ENCODE peak calls at places on chromosomes 11 and 22, in ten cellular contexts. M, Q, J, R, Z, I, T, P, C and V are unnamed samples.

GRCh38 chr11:107011977-107012376 is 6.3 kb downstream of the GUCY1A2 start:
- DNase-seq in P (no peak), I (no peak), C (no peak), Q (no peak), T (no peak), Z (no peak), M (no peak), J (no peak), R (no peak), V (no peak)

GRCh38 chr11:42239102-42239501 is 779.6 kb upstream of the LRRC4C start:
- DNase-seq in T (no peak), C (no peak), P (no peak), I (no peak), Q (no peak), Z (peak), R (no peak), J (no peak), M (no peak), V (no peak)

GRCh38 chr11:65224939-65225283 is 36.9 kb upstream of the POLA2 start:
- DNase-seq in Z (peak), J (no peak), R (no peak), C (no peak), Q (peak), T (no peak), P (peak), I (peak), M (no peak), V (peak)

GRCh38 chr22:17172172-17172833 is 13.2 kb upstream of the HDHD5 start:
- DNase-seq in J (no peak), I (no peak), T (no peak), C (no peak), Z (no peak), M (no peak), R (no peak), P (no peak), Q (peak), V (peak)

GRCh38 chr11:27392715-27393114 is 29.7 kb upstream of the CCDC34 start:
- DNase-seq in J (no peak), R (no peak), Z (peak), T (no peak), C (no peak), P (no peak), M (no peak), Q (no peak), I (peak), V (no peak)

GRCh38 chr11:46603704-46604308 is 10.0 kb upstream of the AMBRA1 start:
- DNase-seq in Z (no peak), R (no peak), Q (no peak), J (no peak), I (no peak), C (no peak), P (no peak), M (no peak), T (no peak), V (no peak)

GRCh38 chr11:124832571-124832970 is 32.4 kb upstream of the MSANTD2 start:
- DNase-seq in T (no peak), Z (no peak), R (no peak), J (no peak), M (no peak), Q (no peak), I (no peak), C (no peak), P (no peak), V (no peak)

GRCh38 chr11:56887940-56888339 is 100.8 kb upstream of the OR5AK2 start:
- DNase-seq in Z (no peak), T (no peak), C (no peak), M (no peak), R (no peak), J (no peak), Q (no peak), I (no peak), P (no peak), V (no peak)

GRCh38 chr11:9014826-9015225 is 11.0 kb upstream of the NRIP3 start:
- DNase-seq in M (no peak), I (no peak), C (no peak), P (no peak), Z (no peak), J (no peak), Q (no peak), T (no peak), R (no peak), V (no peak)

GRCh38 chr11:45885274-45885920 is at the start of gene MAPK8IP1:
- DNase-seq in T (peak), C (peak), P (no peak), M (peak), Q (peak), Z (no peak), I (peak), J (peak), R (no peak), V (no peak)

GRCh38 chr22:45468872-45469572 is 33.7 kb upstream of the FBLN1 start:
- DNase-seq in R (peak), Q (no peak), Z (no peak), C (no peak), I (no peak), M (no peak), J (no peak), T (no peak), P (no peak), V (no peak)

GRCh38 chr11:115112779-115113178 is 391.4 kb downstream of the CADM1 start:
- DNase-seq in Z (no peak), C (no peak), Q (no peak), R (no peak), J (peak), M (no peak), T (no peak), P (no peak), I (no peak), V (no peak)

GRCh38 chr22:24006207-24006913 is 1.1 kb upstream of the GSTT4 start:
- DNase-seq in J (no peak), T (no peak), Z (no peak), Q (no peak), P (no peak), C (no peak), M (no peak), I (no peak), R (no peak), V (no peak)

GRCh38 chr11:65452806-65453490 is 30.4 kb downstream of the NEAT1 start:
- DNase-seq in C (no peak), P (no peak), M (no peak), Z (no peak), T (no peak), Q (peak), R (peak), J (no peak), I (no peak), V (peak)

GRCh38 chr11:34263462-34264186 is 94.2 kb downstream of the ABTB2 start:
- DNase-seq in R (peak), Z (peak), T (no peak), J (no peak), P (peak), I (peak), C (no peak), M (no peak), Q (peak), V (peak)

GRCh38 chr11:9664276-9665171 is 647 bp downstream of the SWAP70 start:
- DNase-seq in J (peak), P (peak), Z (no peak), R (peak), Q (peak), C (peak), I (peak), M (peak), T (no peak), V (peak)

GRCh38 chr11:33747969-33748368 is 11.7 kb upstream of the CD59 start:
- DNase-seq in R (no peak), Q (no peak), C (no peak), T (no peak), I (no peak), J (no peak), P (no peak), Z (peak), M (no peak), V (no peak)

GRCh38 chr11:326592-326841 is 5.9 kb upstream of the IFITM3 start:
- DNase-seq in P (no peak), Q (no peak), J (no peak), R (no peak), Z (no peak), T (no peak), C (no peak), M (no peak), I (no peak), V (no peak)

GRCh38 chr11:128824199-128825049 is 42.7 kb downstream of the KCNJ1 start:
- DNase-seq in Q (no peak), R (no peak), P (no peak), M (no peak), J (no peak), Z (no peak), T (no peak), C (no peak), I (no peak), V (peak)

GRCh38 chr22:32850157-32850556 is 48.7 kb downstream of the TIMP3 start:
- DNase-seq in Q (no peak), R (no peak), Z (no peak), I (no peak), P (no peak), M (no peak), J (no peak), C (no peak), T (no peak), V (no peak)

GRCh38 chr22:46801331-46801811 is 38.9 kb downstream of the TBC1D22A start:
- DNase-seq in T (no peak), J (no peak), Z (no peak), P (no peak), I (no peak), M (no peak), C (no peak), Q (no peak), R (peak), V (no peak)

GRCh38 chr11:119056397-119056999 is 507 bp downstream of the HYOU1 start:
- DNase-seq in Z (no peak), J (no peak), R (no peak), I (peak), Q (no peak), T (peak), M (no peak), C (peak), P (peak), V (no peak)